ENCODE peak calls at places on chromosomes 16 and 17, in five cellular contexts. Q is dorsolateral prefrontal cortex, L is epithelial cell of esophagus, N is left ventricle myocardium superior, I is cardiac muscle cell. Z is an unnamed sample.

GRCh38 chr17:43576563-43577229 is 30.6 kb upstream of the ETV4 start:
- DNase-seq in Q (peak; percentile 54), L (peak; percentile 71), N (peak; percentile 72), I (peak; percentile 79), Z (peak; percentile 94)

GRCh38 chr17:80475949-80476876 is at the start of gene NPTX1:
- DNase-seq in Q (peak; percentile 52), I (peak; percentile 42), L (peak; percentile 40), N (no peak), Z (peak; percentile 64)

GRCh38 chr17:70144260-70144846 is 25.0 kb upstream of the KCNJ2 start:
- DNase-seq in Q (no peak), L (peak; percentile 56), I (peak; percentile 30), N (no peak), Z (peak; percentile 45)

GRCh38 chr16:75256059-75256870 is 4.8 kb upstream of the BCAR1 start:
- DNase-seq in Q (no peak), N (no peak), I (peak; percentile 64), L (no peak), Z (peak; percentile 43)

GRCh38 chr16:85746431-85747227 is 4.3 kb downstream of the C16orf74 start:
- DNase-seq in L (peak; percentile 96), I (no peak), N (no peak), Q (no peak), Z (no peak)

GRCh38 chr16:610513-611381 is 20.0 kb upstream of the WFIKKN1 start:
- DNase-seq in N (peak; percentile 67), L (peak; percentile 83), I (peak; percentile 55), Q (peak; percentile 68), Z (peak; percentile 62)

GRCh38 chr16:2516391-2517240 is 2.9 kb downstream of the ATP6V0C start:
- DNase-seq in I (no peak), Q (no peak), L (no peak), N (no peak), Z (no peak)

GRCh38 chr16:351804-352520 is 561 bp downstream of the AXIN1 start:
- DNase-seq in I (peak; percentile 52), N (peak; percentile 63), L (peak; percentile 23), Q (no peak), Z (peak; percentile 58)

GRCh38 chr16:71837150-71837549 is 8.6 kb upstream of the ATXN1L start:
- DNase-seq in L (no peak), N (no peak), I (no peak), Q (no peak), Z (no peak)

GRCh38 chr17:78121801-78122220 is 6.7 kb downstream of the TMC6 start:
- DNase-seq in N (no peak), L (no peak), I (no peak), Q (no peak), Z (no peak)

GRCh38 chr16:88355093-88355388 is 27.7 kb upstream of the ZNF469 start:
- DNase-seq in N (peak; percentile 11), Q (no peak), I (no peak), L (no peak), Z (no peak)

GRCh38 chr16:30369091-30369937 is 980 bp downstream of the TBC1D10B start:
- DNase-seq in I (peak; percentile 47), N (peak; percentile 48), Q (no peak), L (no peak), Z (peak; percentile 29)

GRCh38 chr17:6546069-6546718 is 10.2 kb downstream of the PITPNM3 start:
- DNase-seq in N (no peak), I (no peak), Q (no peak), L (no peak), Z (no peak)

GRCh38 chr17:5281814-5282638 is at the start of gene RABEP1:
- DNase-seq in N (peak; percentile 94), Q (peak; percentile 85), I (peak; percentile 93), L (peak; percentile 88), Z (peak; percentile 97)

GRCh38 chr17:34413443-34414076 is 50.5 kb upstream of the CCL1 start:
- DNase-seq in I (no peak), L (no peak), N (no peak), Q (peak; percentile 47), Z (no peak)

GRCh38 chr16:2518823-2519710 is 1.1 kb upstream of the AMDHD2 start:
- DNase-seq in Q (no peak), L (no peak), I (no peak), N (peak; percentile 39), Z (no peak)

GRCh38 chr16:14168146-14168545 is 97.0 kb downstream of the MRTFB start:
- DNase-seq in L (no peak), I (no peak), N (no peak), Q (no peak), Z (no peak)

GRCh38 chr17:58338454-58338841 is 9.9 kb upstream of the TSPOAP1 start:
- DNase-seq in N (no peak), Q (no peak), L (no peak), I (no peak), Z (peak; percentile 13)

GRCh38 chr17:2058521-2059124 is 3.7 kb downstream of the HIC1 start:
- DNase-seq in I (peak; percentile 55), Q (no peak), N (peak; percentile 90), L (peak; percentile 70), Z (peak; percentile 71)

GRCh38 chr17:57902800-57903759 is 52.1 kb downstream of the CUEDC1 start:
- DNase-seq in L (peak; percentile 97), I (no peak), Q (peak; percentile 73), N (peak; percentile 92), Z (peak; percentile 87)

GRCh38 chr17:55625516-55625915 is 97.1 kb downstream of the TMEM100 start:
- DNase-seq in I (no peak), N (no peak), Q (no peak), L (no peak), Z (no peak)

GRCh38 chr16:67181346-67181745 is 2.4 kb downstream of the MATCAP1 start:
- DNase-seq in N (no peak), Q (no peak), L (peak; percentile 47), I (no peak), Z (no peak)

GRCh38 chr16:1745181-1745899 is 26.0 kb downstream of the NME3 start:
- DNase-seq in Q (no peak), L (peak; percentile 57), I (no peak), N (no peak), Z (no peak)

GRCh38 chr17:29156781-29157180 is 23.4 kb downstream of the MYO18A start:
- DNase-seq in L (no peak), Q (no peak), I (no peak), N (no peak), Z (no peak)

GRCh38 chr17:44088254-44088653 is 17.7 kb downstream of the G6PC3 start:
- DNase-seq in I (no peak), N (no peak), L (no peak), Q (no peak), Z (no peak)

Z was measured in left kidney.